ENCODE peak calls at places on chromosomes 6 and 20, in seven cellular contexts. L is pons, R is left cardiac atrium, W is occipital lobe, U is AML-193, K is fibroblast of lung, N is DMS 273 treated with DMSO at 0.1 percent for 48 hours. C is an unnamed sample.

GRCh38 chr20:34437330-34437986 is 74.4 kb downstream of the ITCH start:
- DNase-seq in U (no peak), W (no peak), L (no peak), R (no peak), K (peak), N (no peak), C (peak)

GRCh38 chr6:1382883-1383728 is 6.3 kb upstream of the FOXF2 start:
- DNase-seq in K (no peak), R (no peak), L (no peak), W (no peak), U (no peak), N (no peak), C (no peak)

GRCh38 chr6:80544500-80545055 is 438.1 kb downstream of the BCKDHB start:
- DNase-seq in N (no peak), R (no peak), K (no peak), L (peak), W (no peak), U (no peak), C (no peak)

GRCh38 chr6:138571174-138571573 is 71.9 kb upstream of the NHSL1 start:
- DNase-seq in K (peak), L (no peak), R (no peak), U (no peak), W (no peak), N (no peak), C (peak)

GRCh38 chr6:134063966-134064445 is 11.6 kb upstream of the SLC2A12 start:
- DNase-seq in U (peak), R (peak), N (peak), K (peak), W (peak), L (peak), C (peak)

GRCh38 chr6:113433506-113433991 is 423.6 kb upstream of the MARCKS start:
- DNase-seq in N (no peak), W (no peak), L (peak), R (peak), K (peak), U (peak), C (peak)

GRCh38 chr6:47360388-47360787 is 50.7 kb upstream of the TNFRSF21 start:
- DNase-seq in W (no peak), K (no peak), U (no peak), N (peak), R (no peak), L (no peak), C (no peak)

GRCh38 chr6:159978291-159979135 is 9.6 kb downstream of the IGF2R start:
- DNase-seq in R (no peak), U (no peak), W (no peak), N (no peak), L (no peak), K (peak), C (no peak)

GRCh38 chr6:32153252-32153834 is 598 bp upstream of the PPT2 start:
- DNase-seq in W (no peak), U (no peak), N (no peak), K (peak), R (peak), L (no peak), C (peak)

GRCh38 chr6:82364087-82365010 is 732 bp downstream of the TPBG start:
- DNase-seq in W (no peak), N (no peak), R (peak), U (no peak), L (no peak), K (peak), C (peak)

GRCh38 chr20:4375881-4376280 is 345.8 kb upstream of the PRND start:
- DNase-seq in N (no peak), L (no peak), W (peak), U (no peak), K (peak), R (no peak), C (peak)

GRCh38 chr20:22568872-22569344 is 15.5 kb downstream of the FOXA2 start:
- DNase-seq in W (no peak), U (no peak), K (no peak), L (no peak), N (no peak), R (no peak), C (no peak)

GRCh38 chr6:101961357-101961756 is 567.8 kb downstream of the GRIK2 start:
- DNase-seq in L (no peak), K (no peak), R (no peak), W (no peak), N (no peak), U (no peak), C (no peak)

GRCh38 chr6:68638225-68638900 is 3.3 kb downstream of the ADGRB3 start:
- DNase-seq in R (peak), N (no peak), K (peak), L (peak), W (no peak), U (peak), C (peak)

GRCh38 chr6:165799736-165800135 is 136.7 kb upstream of the PDE10A start:
- DNase-seq in U (no peak), N (no peak), K (no peak), R (peak), W (no peak), L (no peak), C (no peak)